ENCODE peak calls at places on chromosomes 4 and X, in five cellular contexts. O is ELF-1; P is right lobe of liver; I is activated T-helper 1 cell treated with Interleukin-2 at 50 U/mL for 16 hours; M is stimulated activated CD4-positive, alpha-beta T cell treated with anti-CD3 and anti-CD28 coated beads, Interleukin-15, amount 100 ng/mL, for 1 hour. S is an unnamed sample.
A peak's percentile ranks its signal among the peaks of the same experiment; 100 is the strongest.

GRCh38 chr4:159435561-159436023 is 332.7 kb downstream of the RAPGEF2 start:
- DNase-seq in O (no peak), P (no peak), I (no peak), M (no peak), S (no peak)

GRCh38 chr4:41718907-41719306 is 29.6 kb downstream of the PHOX2B start:
- DNase-seq in O (no peak), P (no peak), I (no peak), M (no peak), S (no peak)

GRCh38 chr4:6361076-6361784 is 91.6 kb downstream of the WFS1 start:
- DNase-seq in O (no peak), P (no peak), I (no peak), M (no peak), S (no peak)

GRCh38 chrX:71256051-71256450 is 2.1 kb upstream of the ZMYM3 start:
- DNase-seq in O (no peak), P (no peak), I (no peak), M (no peak), S (no peak)

GRCh38 chrX:12894074-12894691 is 12.2 kb upstream of the TLR8 start:
- DNase-seq in O (peak; percentile 45), P (no peak), I (peak; percentile 15), M (peak; percentile 10), S (peak; percentile 17)

GRCh38 chrX:42530027-42530426 is 247.9 kb downstream of the PPP1R2C start:
- DNase-seq in O (peak; percentile 67), P (no peak), I (no peak), M (no peak), S (no peak)

GRCh38 chr4:114606240-114606639 is 7.6 kb downstream of the UGT8 start:
- DNase-seq in O (peak; percentile 31), P (no peak), I (no peak), M (no peak), S (no peak)

GRCh38 chr4:168449740-168450442 is 30.4 kb downstream of the DDX60L start:
- DNase-seq in O (peak; percentile 22), P (no peak), I (no peak), M (no peak), S (no peak)

GRCh38 chr4:73727685-73728084 is 12.7 kb upstream of the CXCL8 start:
- DNase-seq in O (no peak), P (no peak), I (no peak), M (no peak), S (no peak)

GRCh38 chr4:153409412-153409811 is 56.7 kb upstream of the TMEM131L start:
- DNase-seq in O (no peak), P (no peak), I (no peak), M (no peak), S (no peak)

GRCh38 chrX:67544281-67544680 is 460 bp downstream of the AR start:
- DNase-seq in O (peak; percentile 31), P (no peak), I (no peak), M (no peak), S (peak; percentile 41)

GRCh38 chr4:128525387-128525786 is 237.8 kb upstream of the PGRMC2 start:
- DNase-seq in O (no peak), P (no peak), I (no peak), M (no peak), S (no peak)

GRCh38 chr4:139144161-139144859 is 32.7 kb downstream of the ELF2 start:
- DNase-seq in O (no peak), P (no peak), I (no peak), M (no peak), S (peak; percentile 84)

GRCh38 chr4:24638396-24638875 is 54.1 kb upstream of the DHX15 start:
- DNase-seq in O (no peak), P (no peak), I (no peak), M (no peak), S (no peak)

GRCh38 chr4:519203-519651 is 20.2 kb downstream of the PIGG start:
- DNase-seq in O (no peak), P (no peak), I (no peak), M (no peak), S (no peak)

GRCh38 chr4:182212211-182212761 is 30.9 kb upstream of the TENM3 start:
- DNase-seq in O (peak; percentile 51), P (no peak), I (no peak), M (no peak), S (no peak)

GRCh38 chr4:72295966-72296557 is 264.3 kb downstream of the NPFFR2 start:
- DNase-seq in O (no peak), P (no peak), I (no peak), M (no peak), S (peak; percentile 93)

GRCh38 chrX:123175366-123176122 is 8.5 kb upstream of the GRIA3 start:
- DNase-seq in O (no peak), P (no peak), I (no peak), M (no peak), S (no peak)

GRCh38 chr4:15197005-15197404 is 194.7 kb downstream of the CPEB2 start:
- DNase-seq in O (peak; percentile 69), P (no peak), I (no peak), M (no peak), S (peak; percentile 27)

GRCh38 chrX:136806891-136807410 is 26.2 kb upstream of the ARHGEF6 start:
- DNase-seq in O (no peak), P (no peak), I (no peak), M (no peak), S (no peak)

GRCh38 chr4:993111-994029 is at the start of gene SLC26A1:
- DNase-seq in O (no peak), P (peak; percentile 89), I (no peak), M (no peak), S (no peak)

GRCh38 chr4:108717386-108717785 is 45.5 kb downstream of the ETNPPL start:
- DNase-seq in O (no peak), P (no peak), I (no peak), M (no peak), S (no peak)

GRCh38 chr4:76712564-76712963 is 185.4 kb downstream of the SOWAHB start:
- DNase-seq in O (no peak), P (no peak), I (no peak), M (no peak), S (no peak)

GRCh38 chr4:180674629-180675367 is 1568.4 kb upstream of the TENM3 start:
- DNase-seq in O (no peak), P (no peak), I (no peak), M (no peak), S (no peak)

GRCh38 chr4:155430895-155431467 is 54.2 kb upstream of the MAP9 start:
- DNase-seq in O (no peak), P (no peak), I (no peak), M (no peak), S (no peak)

GRCh38 chr4:168888715-168889215 is 121.3 kb downstream of the CBR4 start:
- DNase-seq in O (no peak), P (no peak), I (no peak), M (no peak), S (no peak)

GRCh38 chr4:131085009-131085408 is 1989.1 kb downstream of the C4orf33 start:
- DNase-seq in O (no peak), P (no peak), I (no peak), M (no peak), S (no peak)

GRCh38 chr4:150039790-150040189 is 38.5 kb upstream of the DCLK2 start:
- DNase-seq in O (no peak), P (no peak), I (no peak), M (no peak), S (no peak)

GRCh38 chr4:38765391-38765790 is 17.4 kb downstream of the TLR10 start:
- DNase-seq in O (no peak), P (no peak), I (no peak), M (no peak), S (no peak)

GRCh38 chrX:103253608-103254007 is 1.3 kb downstream of the TCEAL8 start:
- DNase-seq in O (peak; percentile 51), P (no peak), I (no peak), M (no peak), S (peak; percentile 0)

GRCh38 chr4:16704488-16704887 is 194.0 kb downstream of the LDB2 start:
- DNase-seq in O (no peak), P (no peak), I (no peak), M (no peak), S (no peak)

GRCh38 chrX:154371771-154372300 is 2.6 kb downstream of the FLNA start:
- DNase-seq in O (no peak), P (no peak), I (no peak), M (no peak), S (no peak)

GRCh38 chr4:36921474-36922220 is 322.9 kb upstream of the NWD2 start:
- DNase-seq in O (no peak), P (no peak), I (no peak), M (no peak), S (no peak)

GRCh38 chr4:113682730-113683129 is 78.8 kb downstream of the CAMK2D start:
- DNase-seq in O (no peak), P (no peak), I (no peak), M (no peak), S (no peak)

GRCh38 chr4:84028340-84028739 is 470.8 kb downstream of the NKX6-1 start:
- DNase-seq in O (peak; percentile 15), P (no peak), I (no peak), M (no peak), S (no peak)

GRCh38 chrX:71103110-71103983 is 3.2 kb downstream of the CXorf65 start:
- DNase-seq in O (peak; percentile 93), P (no peak), I (peak; percentile 30), M (no peak), S (peak; percentile 86)

GRCh38 chr4:186669159-186669720 is 54.4 kb downstream of the FAT1 start:
- DNase-seq in O (peak; percentile 48), P (no peak), I (no peak), M (no peak), S (peak; percentile 67)